ENCODE peak calls at places on chromosomes 7 and 10, in seven cellular contexts. S is A172; B is GM20000; U is HT1080; V is neural progenitor cell; Z is HFFc6; X is activated T-helper 1 cell treated with anti-CD3 and anti-CD28 coated beads, Interleukin-2, amount 50 U/mL, for 16 hours. D is an unnamed sample.

GRCh38 chr10:74921744-74922143 is 95.3 kb downstream of the KAT6B start:
- DNase-seq in U (no peak), S (peak), Z (no peak), B (no peak), X (no peak), V (peak), D (no peak)

GRCh38 chr7:77933394-77933793 is 134.8 kb downstream of the PHTF2 start:
- DNase-seq in X (no peak), U (peak), Z (peak), S (peak), B (no peak), V (no peak), D (no peak)

GRCh38 chr10:13502384-13502783 is 26.4 kb downstream of the BEND7 start:
- DNase-seq in B (no peak), Z (no peak), S (no peak), U (no peak), V (no peak), X (no peak), D (no peak)

GRCh38 chr7:140525741-140526140 is 46.4 kb upstream of the MKRN1 start:
- DNase-seq in B (no peak), U (peak), V (no peak), X (peak), Z (no peak), S (no peak), D (no peak)

GRCh38 chr10:34462993-34463392 is 352.1 kb downstream of the PARD3 start:
- DNase-seq in B (no peak), U (no peak), Z (no peak), S (no peak), X (no peak), V (no peak), D (no peak)

GRCh38 chr7:46663025-46663424 is 742.0 kb upstream of the IGFBP3 start:
- DNase-seq in V (no peak), S (no peak), X (no peak), U (no peak), Z (no peak), B (no peak), D (no peak)

GRCh38 chr7:129376076-129376777 is 58.0 kb upstream of the STRIP2 start:
- DNase-seq in S (peak), B (peak), V (peak), Z (peak), X (peak), U (peak), D (no peak)

GRCh38 chr10:133154411-133154810 is 5.6 kb upstream of the KNDC1 start:
- DNase-seq in B (no peak), V (no peak), U (no peak), S (no peak), X (no peak), Z (no peak), D (no peak)

D was measured in DMS79.